ENCODE peak calls at places on chromosomes 16 and 17, in four cellular contexts. O is effector CD4-positive, alpha-beta T cell; H is upper lobe of right lung; Y is psoas muscle. A is an unnamed sample.

GRCh38 chr17:28092109-28092508 is 49.6 kb downstream of the NLK start:
- DNase-seq in Y (no peak), H (no peak), O (no peak), A (no peak)

GRCh38 chr16:9270424-9270823 is 179.0 kb downstream of the HAPSTR1 start:
- DNase-seq in O (no peak), H (no peak), Y (no peak), A (no peak)

GRCh38 chr16:11250091-11250785 is 5.8 kb downstream of the SOCS1 start:
- DNase-seq in H (no peak), Y (no peak), O (no peak), A (no peak)

GRCh38 chr17:10870651-10871050 is 32.8 kb upstream of the PIRT start:
- DNase-seq in O (no peak), Y (no peak), H (no peak), A (no peak)

GRCh38 chr16:24748242-24748641 is 18.8 kb downstream of the TNRC6A start:
- DNase-seq in H (no peak), O (no peak), Y (no peak), A (no peak)

GRCh38 chr17:59367657-59368045 is 36.2 kb downstream of the YPEL2 start:
- DNase-seq in O (no peak), H (no peak), Y (no peak), A (no peak)

GRCh38 chr16:31136287-31136662 is 748 bp upstream of the PRSS8 start:
- DNase-seq in O (no peak), H (no peak), Y (no peak), A (no peak)

GRCh38 chr17:9880582-9880999 is 24.5 kb downstream of the RCVRN start:
- DNase-seq in O (no peak), H (no peak), Y (no peak), A (no peak)

GRCh38 chr17:66383353-66383752 is 80.9 kb downstream of the PRKCA start:
- DNase-seq in H (no peak), O (no peak), Y (no peak), A (no peak)

GRCh38 chr17:10316986-10317834 is 55.6 kb downstream of the MYH13 start:
- DNase-seq in O (no peak), Y (peak), H (peak), A (no peak)

GRCh38 chr16:20905576-20905975 is 5.0 kb downstream of the LYRM1 start:
- DNase-seq in Y (no peak), O (no peak), H (no peak), A (no peak)

GRCh38 chr17:9991796-9992195 is 86.7 kb upstream of the RCVRN start:
- DNase-seq in O (no peak), Y (no peak), H (no peak), A (no peak)

GRCh38 chr17:34412965-34413441 is 50.0 kb upstream of the CCL1 start:
- DNase-seq in H (no peak), Y (no peak), O (no peak), A (no peak)

GRCh38 chr17:79791354-79792123 is 5.3 kb downstream of the CBX8 start:
- DNase-seq in Y (no peak), H (peak), O (no peak), A (no peak)

GRCh38 chr17:48162305-48162934 is 54.9 kb downstream of the SNX11 start:
- DNase-seq in H (no peak), Y (no peak), O (no peak), A (no peak)

GRCh38 chr17:82932146-82933005 is 92.6 kb upstream of the ZNF750 start:
- DNase-seq in O (no peak), Y (peak), H (peak), A (peak)

GRCh38 chr16:31138621-31139578 is 3.4 kb upstream of the PRSS8 start:
- DNase-seq in Y (peak), O (no peak), H (peak), A (no peak)

GRCh38 chr16:56576585-56577299 is 11.9 kb downstream of the MT4 start:
- DNase-seq in Y (peak), H (peak), O (peak), A (peak)

GRCh38 chr17:65797809-65798208 is 236.4 kb upstream of the AXIN2 start:
- DNase-seq in Y (no peak), O (peak), H (no peak), A (no peak)

GRCh38 chr16:49755291-49755611 is 100.7 kb downstream of the ZNF423 start:
- DNase-seq in H (no peak), Y (no peak), O (no peak), A (no peak)

GRCh38 chr17:13702266-13702665 is 100.5 kb upstream of the HS3ST3A1 start:
- DNase-seq in Y (no peak), H (no peak), O (no peak), A (no peak)

GRCh38 chr16:47644166-47644565 is 183.0 kb downstream of the PHKB start:
- DNase-seq in H (no peak), O (no peak), Y (no peak), A (no peak)

GRCh38 chr17:78883090-78883532 is 19.9 kb downstream of the CEP295NL start:
- DNase-seq in H (peak), O (no peak), Y (peak), A (peak)

GRCh38 chr16:88662843-88663606 is at the start of gene MVD:
- DNase-seq in H (peak), O (peak), Y (peak), A (peak)

GRCh38 chr17:13601317-13601775 is 383 bp downstream of the HS3ST3A1 start:
- DNase-seq in Y (no peak), H (no peak), O (no peak), A (peak)

GRCh38 chr17:63040816-63041215 is 74.8 kb downstream of the TANC2 start:
- DNase-seq in H (no peak), Y (no peak), O (no peak), A (no peak)

GRCh38 chr17:1521067-1521466 is 4.7 kb upstream of the INPP5K start:
- DNase-seq in Y (peak), H (no peak), O (no peak), A (no peak)

GRCh38 chr16:58329147-58329546 is 34.3 kb upstream of the PRSS54 start:
- DNase-seq in Y (no peak), H (no peak), O (no peak), A (no peak)

GRCh38 chr17:58614854-58615409 is 76.9 kb downstream of the TEX14 start:
- DNase-seq in O (no peak), Y (no peak), H (no peak), A (no peak)

GRCh38 chr16:52963471-52963870 is 89.2 kb downstream of the CHD9NB start:
- DNase-seq in H (no peak), Y (no peak), O (no peak), A (no peak)

GRCh38 chr17:50256826-50257573 is 17.3 kb upstream of the TMEM92 start:
- DNase-seq in O (no peak), H (peak), Y (no peak), A (no peak)

GRCh38 chr17:64682261-64683181 is 20.4 kb upstream of the SMURF2 start:
- DNase-seq in Y (no peak), H (no peak), O (no peak), A (no peak)

GRCh38 chr17:63984651-63985386 is 12.1 kb upstream of the SCN4A start:
- DNase-seq in Y (peak), O (peak), H (no peak), A (no peak)

GRCh38 chr17:81917565-81918332 is at the start of gene SIRT7:
- DNase-seq in O (peak), H (peak), Y (peak), A (peak)

GRCh38 chr16:88428156-88428555 is 24.9 kb upstream of the ZFPM1 start:
- DNase-seq in O (no peak), H (no peak), Y (no peak), A (no peak)

GRCh38 chr17:17342242-17342945 is 39.2 kb downstream of the NT5M start:
- DNase-seq in Y (no peak), O (no peak), H (peak), A (peak)

GRCh38 chr17:48915459-48916282 is 7.5 kb downstream of the UBE2Z start:
- DNase-seq in O (peak), H (no peak), Y (no peak), A (no peak)

GRCh38 chr17:74877592-74878543 is 5.1 kb upstream of the FDXR start:
- DNase-seq in H (no peak), O (no peak), Y (no peak), A (no peak)

GRCh38 chr17:78868391-78868790 is 27.8 kb upstream of the USP36 start:
- DNase-seq in H (no peak), O (no peak), Y (peak), A (no peak)

A was measured in spleen.